ENCODE peak calls at places on chromosome X, in four cellular contexts. M, L, K and O are unnamed samples.

GRCh38 chrX:103398321-103398937 is 22.1 kb downstream of the BEX3 start:
- DNase-seq in K (no peak), L (no peak), M (no peak), O (no peak)

GRCh38 chrX:49053223-49054072 is 5.4 kb upstream of the CCDC120 start:
- DNase-seq in K (peak), M (peak), L (peak), O (peak)

GRCh38 chrX:129723511-129723910 is 15.3 kb upstream of the XPNPEP2 start:
- DNase-seq in L (no peak), M (no peak), K (no peak), O (no peak)

GRCh38 chrX:9604111-9604907 is 139.5 kb downstream of the TBL1X start:
- DNase-seq in L (no peak), M (no peak), K (no peak), O (no peak)

GRCh38 chrX:17964871-17965270 is 103.8 kb upstream of the RAI2 start:
- DNase-seq in L (no peak), M (no peak), K (no peak), O (no peak)

GRCh38 chrX:34901761-34902160 is 40.8 kb upstream of the FAM47B start:
- DNase-seq in K (no peak), M (no peak), L (no peak), O (no peak)

GRCh38 chrX:153880440-153880815 is 5.5 kb downstream of the L1CAM start:
- DNase-seq in L (no peak), M (no peak), K (peak), O (no peak)

GRCh38 chrX:80578518-80579105 is 158.4 kb downstream of the TENT5D start:
- DNase-seq in K (no peak), M (peak), L (no peak), O (peak)

GRCh38 chrX:30023451-30023850 is 191.9 kb upstream of the MAGEB2 start:
- DNase-seq in K (no peak), M (no peak), L (no peak), O (no peak)

GRCh38 chrX:46574337-46574940 is 874 bp downstream of the CHST7 start:
- DNase-seq in L (peak), K (peak), M (no peak), O (peak)

GRCh38 chrX:38646129-38646528 is 84.8 kb downstream of the TSPAN7 start:
- DNase-seq in M (no peak), L (no peak), K (no peak), O (no peak)

GRCh38 chrX:19440713-19441112 is 74.6 kb downstream of the MAP3K15 start:
- DNase-seq in K (no peak), L (no peak), M (no peak), O (no peak)